ENCODE peak calls at places on chromosomes 6 and 20, in eight cellular contexts. S, B, K, D, Y, C, G and R are unnamed samples.

GRCh38 chr6:81938014-81938761 is 185.7 kb upstream of the TENT5A start:
- DNase-seq in S (peak; percentile 25), B (no peak), K (peak; percentile 99), D (peak; percentile 49), Y (peak; percentile 91), C (peak; percentile 96), G (peak; percentile 75), R (peak; percentile 82)

GRCh38 chr20:57117296-57117695 is 149.1 kb downstream of the BMP7 start:
- DNase-seq in S (no peak), B (no peak), K (no peak), D (no peak), Y (no peak), C (no peak), G (no peak), R (no peak)

GRCh38 chr20:22321191-22321590 is 263.2 kb downstream of the FOXA2 start:
- DNase-seq in S (no peak), B (no peak), K (no peak), D (no peak), Y (no peak), C (no peak), G (no peak), R (no peak)

GRCh38 chr6:89985744-89986493 is 91.7 kb downstream of the GJA10 start:
- DNase-seq in S (no peak), B (no peak), K (peak; percentile 97), D (no peak), Y (peak; percentile 93), C (peak; percentile 70), G (peak; percentile 90), R (peak; percentile 78)

GRCh38 chr6:28553986-28554881 is 28.6 kb downstream of the GPX5 start:
- DNase-seq in S (no peak), B (no peak), K (no peak), D (no peak), Y (no peak), C (no peak), G (no peak), R (no peak)

GRCh38 chr6:14542670-14543366 is 425.2 kb downstream of the CD83 start:
- DNase-seq in S (no peak), B (no peak), K (peak; percentile 91), D (peak; percentile 63), Y (peak; percentile 68), C (peak; percentile 66), G (peak; percentile 62), R (no peak)

GRCh38 chr6:40996591-40997247 is 42.3 kb downstream of the UNC5CL start:
- DNase-seq in S (peak; percentile 35), B (no peak), K (no peak), D (no peak), Y (no peak), C (peak; percentile 2), G (no peak), R (no peak)

GRCh38 chr6:116512155-116512559 is 718 bp downstream of the CALHM5 start:
- DNase-seq in S (no peak), B (no peak), K (no peak), D (no peak), Y (no peak), C (no peak), G (no peak), R (no peak)

GRCh38 chr20:58810116-58810878 is 40.4 kb downstream of the GNAS-AS1 start:
- DNase-seq in S (no peak), B (no peak), K (peak; percentile 68), D (no peak), Y (peak; percentile 43), C (no peak), G (no peak), R (no peak)

GRCh38 chr20:3805594-3806264 is 9.6 kb downstream of the CDC25B start:
- DNase-seq in S (no peak), B (peak; percentile 30), K (peak; percentile 68), D (no peak), Y (peak; percentile 67), C (peak; percentile 77), G (no peak), R (no peak)

GRCh38 chr6:137872071-137872470 is 5.0 kb downstream of the TNFAIP3 start:
- DNase-seq in S (no peak), B (no peak), K (peak; percentile 57), D (no peak), Y (peak; percentile 51), C (peak; percentile 89), G (no peak), R (no peak)

GRCh38 chr6:41732601-41733348 is 2.6 kb downstream of the TFEB start:
- DNase-seq in S (no peak), B (no peak), K (no peak), D (peak; percentile 86), Y (peak; percentile 20), C (peak; percentile 18), G (no peak), R (no peak)

GRCh38 chr6:41214559-41215238 is 13.4 kb upstream of the TREML4 start:
- DNase-seq in S (no peak), B (no peak), K (no peak), D (no peak), Y (no peak), C (no peak), G (no peak), R (no peak)

GRCh38 chr20:58690851-58691250 is 1.7 kb upstream of the NPEPL1 start:
- DNase-seq in S (no peak), B (no peak), K (peak; percentile 23), D (peak; percentile 41), Y (no peak), C (peak; percentile 62), G (no peak), R (no peak)

GRCh38 chr6:30071858-30072257 is 3.7 kb downstream of the RNF39 start:
- DNase-seq in S (no peak), B (no peak), K (no peak), D (no peak), Y (no peak), C (no peak), G (no peak), R (no peak)

GRCh38 chr6:110815260-110816109 is at the start of gene CDK19:
- DNase-seq in S (peak; percentile 98), B (peak; percentile 100), K (peak; percentile 99), D (peak; percentile 100), Y (peak; percentile 99), C (peak; percentile 98), G (peak; percentile 92), R (peak; percentile 90)

GRCh38 chr6:110814488-110815259 is 595 bp downstream of the CDK19 start:
- DNase-seq in S (peak; percentile 57), B (no peak), K (peak; percentile 55), D (peak; percentile 77), Y (peak; percentile 45), C (peak; percentile 51), G (no peak), R (no peak)

GRCh38 chr6:110812719-110813118 is 2.5 kb downstream of the CDK19 start:
- DNase-seq in S (no peak), B (no peak), K (no peak), D (no peak), Y (no peak), C (no peak), G (no peak), R (no peak)

GRCh38 chr6:110813813-110814487 is 1.3 kb downstream of the CDK19 start:
- DNase-seq in S (peak; percentile 40), B (no peak), K (no peak), D (no peak), Y (peak; percentile 40), C (peak; percentile 29), G (no peak), R (no peak)

GRCh38 chr6:110813338-110813737 is 1.9 kb downstream of the CDK19 start:
- DNase-seq in S (no peak), B (no peak), K (no peak), D (no peak), Y (no peak), C (no peak), G (no peak), R (no peak)
- H3K4me3 ChIP-seq in S (no peak overlapping the region), B (no peak overlapping the region), K (peak overlapping the region; percentile 95), D (no peak overlapping the region), Y (no peak overlapping the region), C (no peak overlapping the region), G (peak overlapping the region; percentile 94), R (no peak overlapping the region)

GRCh38 chr20:32453467-32454163 is 95.5 kb downstream of the ASXL1 start:
- DNase-seq in S (no peak), B (peak; percentile 49), K (no peak), D (no peak), Y (no peak), C (no peak), G (no peak), R (no peak)

GRCh38 chr20:32451340-32451681 is 93.2 kb downstream of the ASXL1 start:
- DNase-seq in S (no peak), B (no peak), K (no peak), D (no peak), Y (no peak), C (no peak), G (no peak), R (no peak)

GRCh38 chr20:32450484-32451061 is 92.4 kb downstream of the ASXL1 start:
- DNase-seq in S (no peak), B (peak; percentile 59), K (no peak), D (no peak), Y (no peak), C (no peak), G (no peak), R (no peak)

GRCh38 chr20:32452776-32453466 is 94.8 kb downstream of the ASXL1 start:
- DNase-seq in S (no peak), B (peak; percentile 67), K (no peak), D (no peak), Y (no peak), C (no peak), G (no peak), R (no peak)

GRCh38 chr20:32451682-32452461 is 93.7 kb downstream of the ASXL1 start:
- DNase-seq in S (no peak), B (peak; percentile 65), K (no peak), D (no peak), Y (no peak), C (no peak), G (no peak), R (no peak)
- TF ChIP-seq CTCF in S (no peak), B (no peak), K (no peak), D (no peak), Y (peak; percentile 1), C (no peak), G (no peak), R (no peak)

DNA sequence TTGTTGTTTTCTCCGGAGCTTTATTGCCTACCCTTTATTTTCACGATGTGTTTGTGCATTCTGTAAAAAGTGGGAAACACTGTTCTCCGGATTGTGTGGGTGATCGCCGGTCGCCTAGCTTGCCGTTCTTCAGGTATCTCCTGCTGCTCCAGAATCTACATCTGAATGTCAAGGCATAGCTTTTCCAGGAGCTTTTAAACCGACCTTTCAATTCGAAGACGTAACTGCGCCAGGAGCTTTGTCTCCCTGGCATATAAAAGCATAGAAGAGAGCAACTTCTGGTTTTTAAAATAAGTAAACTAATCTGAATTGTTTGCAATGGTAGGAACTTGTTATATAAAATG is 96.0 kb downstream of the HFE start:
- DNase-seq in S (no peak), B (no peak), K (no peak), D (no peak), Y (no peak), C (no peak), G (no peak), R (no peak)
- H3K4me3 ChIP-seq in S (peak overlapping the region; percentile 38), B (peak overlapping the region; percentile 81), K (no peak overlapping the region), D (peak overlapping the region; percentile 37), Y (peak overlapping the region; percentile 46), C (peak overlapping the region; percentile 48), G (peak overlapping the region; percentile 61), R (peak overlapping the region; percentile 12)

GRCh38 chr6:163369628-163370365 is 44.7 kb upstream of the QKI start:
- DNase-seq in S (no peak), B (no peak), K (no peak), D (no peak), Y (no peak), C (no peak), G (no peak), R (no peak)
- TF ChIP-seq CTCF in S (no peak), B (no peak), K (no peak), D (no peak), Y (no peak), C (no peak), G (no peak), R (no peak)